ENCODE peak calls at places on chromosomes 3 and 15, in five cellular contexts. One of them, this sample, is unnamed.

GRCh38 chr3:70531063-70531657 is 218.7 kb upstream of the MDFIC2 start:
- DNase-seq in GM03348: peak
- DNase-seq in RPMI8226: peak
- DNase-seq in stimulated activated CD8-positive, alpha-beta memory T cell treated with anti-CD3 and anti-CD28 coated beads, Interleukin-4, amount 100 ng/mL, for 24 hours: no peak
- DNase-seq in iris pigment epithelial cell: peak
- DNase-seq in this sample: peak

GRCh38 chr3:190369701-190370295 is 18.2 kb upstream of the CLDN16 start:
- DNase-seq in GM03348: no peak
- DNase-seq in RPMI8226: no peak
- DNase-seq in stimulated activated CD8-positive, alpha-beta memory T cell treated with anti-CD3 and anti-CD28 coated beads, Interleukin-4, amount 100 ng/mL, for 24 hours: no peak
- DNase-seq in iris pigment epithelial cell: peak
- DNase-seq in this sample: no peak

GRCh38 chr3:139572847-139573672 is 33.5 kb upstream of the RBP1 start:
- DNase-seq in GM03348: no peak
- DNase-seq in RPMI8226: no peak
- DNase-seq in stimulated activated CD8-positive, alpha-beta memory T cell treated with anti-CD3 and anti-CD28 coated beads, Interleukin-4, amount 100 ng/mL, for 24 hours: no peak
- DNase-seq in iris pigment epithelial cell: peak
- DNase-seq in this sample: no peak

GRCh38 chr3:58568572-58569286 is 8.5 kb downstream of the FAM107A start:
- DNase-seq in GM03348: peak
- DNase-seq in RPMI8226: peak
- DNase-seq in stimulated activated CD8-positive, alpha-beta memory T cell treated with anti-CD3 and anti-CD28 coated beads, Interleukin-4, amount 100 ng/mL, for 24 hours: peak
- DNase-seq in iris pigment epithelial cell: peak
- DNase-seq in this sample: peak

GRCh38 chr15:77126927-77127326 is 56.0 kb upstream of the TSPAN3 start:
- DNase-seq in GM03348: no peak
- DNase-seq in RPMI8226: no peak
- DNase-seq in stimulated activated CD8-positive, alpha-beta memory T cell treated with anti-CD3 and anti-CD28 coated beads, Interleukin-4, amount 100 ng/mL, for 24 hours: no peak
- DNase-seq in iris pigment epithelial cell: no peak
- DNase-seq in this sample: no peak

GRCh38 chr3:108381531-108381930 is 85.2 kb downstream of the HHLA2 start:
- DNase-seq in GM03348: no peak
- DNase-seq in RPMI8226: no peak
- DNase-seq in stimulated activated CD8-positive, alpha-beta memory T cell treated with anti-CD3 and anti-CD28 coated beads, Interleukin-4, amount 100 ng/mL, for 24 hours: no peak
- DNase-seq in iris pigment epithelial cell: no peak
- DNase-seq in this sample: no peak

GRCh38 chr3:122415104-122415744 is 638 bp downstream of the WDR5B start:
- DNase-seq in GM03348: peak
- DNase-seq in RPMI8226: peak
- DNase-seq in stimulated activated CD8-positive, alpha-beta memory T cell treated with anti-CD3 and anti-CD28 coated beads, Interleukin-4, amount 100 ng/mL, for 24 hours: no peak
- DNase-seq in iris pigment epithelial cell: peak
- DNase-seq in this sample: peak

GRCh38 chr3:126811530-126811929 is 107.5 kb downstream of the CHCHD6 start:
- DNase-seq in GM03348: peak
- DNase-seq in RPMI8226: no peak
- DNase-seq in stimulated activated CD8-positive, alpha-beta memory T cell treated with anti-CD3 and anti-CD28 coated beads, Interleukin-4, amount 100 ng/mL, for 24 hours: no peak
- DNase-seq in iris pigment epithelial cell: peak
- DNase-seq in this sample: peak

GRCh38 chr15:29480278-29480677 is 210.7 kb upstream of the NSMCE3 start:
- DNase-seq in GM03348: no peak
- DNase-seq in RPMI8226: no peak
- DNase-seq in stimulated activated CD8-positive, alpha-beta memory T cell treated with anti-CD3 and anti-CD28 coated beads, Interleukin-4, amount 100 ng/mL, for 24 hours: no peak
- DNase-seq in iris pigment epithelial cell: no peak
- DNase-seq in this sample: no peak

GRCh38 chr3:16653712-16654111 is 48.5 kb upstream of the DAZL start:
- DNase-seq in GM03348: no peak
- DNase-seq in RPMI8226: no peak
- DNase-seq in stimulated activated CD8-positive, alpha-beta memory T cell treated with anti-CD3 and anti-CD28 coated beads, Interleukin-4, amount 100 ng/mL, for 24 hours: no peak
- DNase-seq in iris pigment epithelial cell: no peak
- DNase-seq in this sample: no peak

GRCh38 chr15:22808240-22808639 is 21.8 kb downstream of the NIPA1 start:
- DNase-seq in GM03348: no peak
- DNase-seq in RPMI8226: no peak
- DNase-seq in stimulated activated CD8-positive, alpha-beta memory T cell treated with anti-CD3 and anti-CD28 coated beads, Interleukin-4, amount 100 ng/mL, for 24 hours: no peak
- DNase-seq in iris pigment epithelial cell: no peak
- DNase-seq in this sample: no peak

GRCh38 chr15:92623435-92623834 is 32.1 kb downstream of the FAM174B start:
- DNase-seq in GM03348: no peak
- DNase-seq in RPMI8226: no peak
- DNase-seq in stimulated activated CD8-positive, alpha-beta memory T cell treated with anti-CD3 and anti-CD28 coated beads, Interleukin-4, amount 100 ng/mL, for 24 hours: no peak
- DNase-seq in iris pigment epithelial cell: no peak
- DNase-seq in this sample: peak

GRCh38 chr3:153848701-153849100 is 272.5 kb upstream of the ARHGEF26 start:
- DNase-seq in GM03348: no peak
- DNase-seq in RPMI8226: no peak
- DNase-seq in stimulated activated CD8-positive, alpha-beta memory T cell treated with anti-CD3 and anti-CD28 coated beads, Interleukin-4, amount 100 ng/mL, for 24 hours: no peak
- DNase-seq in iris pigment epithelial cell: no peak
- DNase-seq in this sample: no peak

GRCh38 chr3:32500880-32501784 is 1.5 kb downstream of the CMTM6 start:
- DNase-seq in GM03348: no peak
- DNase-seq in RPMI8226: no peak
- DNase-seq in stimulated activated CD8-positive, alpha-beta memory T cell treated with anti-CD3 and anti-CD28 coated beads, Interleukin-4, amount 100 ng/mL, for 24 hours: no peak
- DNase-seq in iris pigment epithelial cell: no peak
- DNase-seq in this sample: no peak

GRCh38 chr15:50143255-50143860 is 24.3 kb upstream of the ATP8B4 start:
- DNase-seq in GM03348: no peak
- DNase-seq in RPMI8226: no peak
- DNase-seq in stimulated activated CD8-positive, alpha-beta memory T cell treated with anti-CD3 and anti-CD28 coated beads, Interleukin-4, amount 100 ng/mL, for 24 hours: no peak
- DNase-seq in iris pigment epithelial cell: no peak
- DNase-seq in this sample: no peak

GRCh38 chr15:69945729-69946128 is 152.0 kb downstream of the TLE3 start:
- DNase-seq in GM03348: no peak
- DNase-seq in RPMI8226: no peak
- DNase-seq in stimulated activated CD8-positive, alpha-beta memory T cell treated with anti-CD3 and anti-CD28 coated beads, Interleukin-4, amount 100 ng/mL, for 24 hours: no peak
- DNase-seq in iris pigment epithelial cell: no peak
- DNase-seq in this sample: no peak

GRCh38 chr15:70164910-70165791 is 67.4 kb upstream of the TLE3 start:
- DNase-seq in GM03348: no peak
- DNase-seq in RPMI8226: no peak
- DNase-seq in stimulated activated CD8-positive, alpha-beta memory T cell treated with anti-CD3 and anti-CD28 coated beads, Interleukin-4, amount 100 ng/mL, for 24 hours: no peak
- DNase-seq in iris pigment epithelial cell: no peak
- DNase-seq in this sample: no peak

GRCh38 chr15:50758712-50759205 is 6.7 kb downstream of the SPPL2A start:
- DNase-seq in GM03348: no peak
- DNase-seq in RPMI8226: no peak
- DNase-seq in stimulated activated CD8-positive, alpha-beta memory T cell treated with anti-CD3 and anti-CD28 coated beads, Interleukin-4, amount 100 ng/mL, for 24 hours: no peak
- DNase-seq in iris pigment epithelial cell: peak
- DNase-seq in this sample: peak

GRCh38 chr3:115280531-115280930 is 133.4 kb upstream of the ZBTB20 start:
- DNase-seq in GM03348: no peak
- DNase-seq in RPMI8226: no peak
- DNase-seq in stimulated activated CD8-positive, alpha-beta memory T cell treated with anti-CD3 and anti-CD28 coated beads, Interleukin-4, amount 100 ng/mL, for 24 hours: no peak
- DNase-seq in iris pigment epithelial cell: peak
- DNase-seq in this sample: no peak

GRCh38 chr3:188656196-188656982 is 502.4 kb downstream of the LPP start:
- DNase-seq in GM03348: peak
- DNase-seq in RPMI8226: no peak
- DNase-seq in stimulated activated CD8-positive, alpha-beta memory T cell treated with anti-CD3 and anti-CD28 coated beads, Interleukin-4, amount 100 ng/mL, for 24 hours: no peak
- DNase-seq in iris pigment epithelial cell: peak
- DNase-seq in this sample: peak

GRCh38 chr3:145118303-145118702 is 1042.7 kb downstream of the PLOD2 start:
- DNase-seq in GM03348: no peak
- DNase-seq in RPMI8226: no peak
- DNase-seq in stimulated activated CD8-positive, alpha-beta memory T cell treated with anti-CD3 and anti-CD28 coated beads, Interleukin-4, amount 100 ng/mL, for 24 hours: no peak
- DNase-seq in iris pigment epithelial cell: no peak
- DNase-seq in this sample: no peak

GRCh38 chr15:96352594-96353377 is 22.3 kb downstream of the NR2F2 start:
- DNase-seq in GM03348: no peak
- DNase-seq in RPMI8226: no peak
- DNase-seq in stimulated activated CD8-positive, alpha-beta memory T cell treated with anti-CD3 and anti-CD28 coated beads, Interleukin-4, amount 100 ng/mL, for 24 hours: no peak
- DNase-seq in iris pigment epithelial cell: peak
- DNase-seq in this sample: no peak

GRCh38 chr3:57596495-57597239 is 477 bp downstream of the ARF4 start:
- DNase-seq in GM03348: peak
- DNase-seq in RPMI8226: peak
- DNase-seq in stimulated activated CD8-positive, alpha-beta memory T cell treated with anti-CD3 and anti-CD28 coated beads, Interleukin-4, amount 100 ng/mL, for 24 hours: peak
- DNase-seq in iris pigment epithelial cell: peak
- DNase-seq in this sample: peak

GRCh38 chr3:183210862-183211341 is 42.2 kb upstream of the B3GNT5 start:
- DNase-seq in GM03348: no peak
- DNase-seq in RPMI8226: no peak
- DNase-seq in stimulated activated CD8-positive, alpha-beta memory T cell treated with anti-CD3 and anti-CD28 coated beads, Interleukin-4, amount 100 ng/mL, for 24 hours: no peak
- DNase-seq in iris pigment epithelial cell: no peak
- DNase-seq in this sample: no peak

GRCh38 chr15:67176195-67176971 is 78.1 kb downstream of the AAGAB start:
- DNase-seq in GM03348: no peak
- DNase-seq in RPMI8226: no peak
- DNase-seq in stimulated activated CD8-positive, alpha-beta memory T cell treated with anti-CD3 and anti-CD28 coated beads, Interleukin-4, amount 100 ng/mL, for 24 hours: no peak
- DNase-seq in iris pigment epithelial cell: no peak
- DNase-seq in this sample: no peak

GRCh38 chr3:49165771-49166751 is at the start of gene CCDC71:
- DNase-seq in GM03348: peak
- DNase-seq in RPMI8226: peak
- DNase-seq in stimulated activated CD8-positive, alpha-beta memory T cell treated with anti-CD3 and anti-CD28 coated beads, Interleukin-4, amount 100 ng/mL, for 24 hours: peak
- DNase-seq in iris pigment epithelial cell: peak
- DNase-seq in this sample: peak

GRCh38 chr15:52331490-52332240 is 36.1 kb upstream of the MYO5C start:
- DNase-seq in GM03348: peak
- DNase-seq in RPMI8226: peak
- DNase-seq in stimulated activated CD8-positive, alpha-beta memory T cell treated with anti-CD3 and anti-CD28 coated beads, Interleukin-4, amount 100 ng/mL, for 24 hours: peak
- DNase-seq in iris pigment epithelial cell: peak
- DNase-seq in this sample: peak

GRCh38 chr3:56389213-56389830 is 78.9 kb downstream of the ERC2 start:
- DNase-seq in GM03348: no peak
- DNase-seq in RPMI8226: no peak
- DNase-seq in stimulated activated CD8-positive, alpha-beta memory T cell treated with anti-CD3 and anti-CD28 coated beads, Interleukin-4, amount 100 ng/mL, for 24 hours: no peak
- DNase-seq in iris pigment epithelial cell: no peak
- DNase-seq in this sample: no peak

GRCh38 chr15:23038741-23039150 is 623 bp downstream of the TUBGCP5 start:
- DNase-seq in GM03348: peak
- DNase-seq in RPMI8226: no peak
- DNase-seq in stimulated activated CD8-positive, alpha-beta memory T cell treated with anti-CD3 and anti-CD28 coated beads, Interleukin-4, amount 100 ng/mL, for 24 hours: no peak
- DNase-seq in iris pigment epithelial cell: peak
- DNase-seq in this sample: peak